ENCODE peak calls at places on chromosomes 7 and 10, in six cellular contexts. G is GM12891, C is HepG2, K is K562, U is GM12878, L is H1. M is an unnamed sample.

GRCh38 chr7:73451780-73452398 is 18.3 kb downstream of the FZD9 start:
- DNase-seq in G (no peak), C (peak), K (peak), U (peak), L (no peak), M (no peak)

GRCh38 chr10:42975005-42975493 is 101.8 kb upstream of the RET start:
- DNase-seq in G (no peak), C (no peak), K (no peak), U (no peak), L (no peak), M (no peak)

GRCh38 chr10:123165445-123166072 is 11.4 kb downstream of the BUB3 start:
- DNase-seq in G (no peak), C (no peak), K (no peak), U (no peak), L (no peak), M (no peak)

GRCh38 chr7:106736508-106737201 is 75.7 kb upstream of the CCDC71L start:
- DNase-seq in G (peak), C (peak), K (peak), U (peak), L (peak), M (no peak)

GRCh38 chr7:79272938-79273337 is 180.5 kb downstream of the MAGI2 start:
- DNase-seq in G (no peak), C (no peak), K (no peak), U (no peak), L (no peak), M (no peak)

GRCh38 chr10:79148452-79149344 is 79.9 kb downstream of the ZMIZ1 start:
- DNase-seq in G (no peak), C (no peak), K (peak), U (no peak), L (no peak), M (no peak)

GRCh38 chr10:7308826-7309225 is 102.0 kb downstream of the SFMBT2 start:
- DNase-seq in G (no peak), C (no peak), K (no peak), U (no peak), L (no peak), M (no peak)

GRCh38 chr7:140940866-140941265 is 16.1 kb upstream of the BRAF start:
- DNase-seq in G (no peak), C (no peak), K (no peak), U (no peak), L (no peak), M (no peak)

GRCh38 chr7:13240349-13240748 is 552.9 kb downstream of the ARL4A start:
- DNase-seq in G (no peak), C (no peak), K (no peak), U (no peak), L (no peak), M (no peak)

GRCh38 chr10:79029478-79030390 is 39.0 kb upstream of the ZMIZ1 start:
- DNase-seq in G (no peak), C (no peak), K (no peak), U (no peak), L (no peak), M (no peak)

GRCh38 chr7:38229386-38229785 is 44.0 kb downstream of the TARP start:
- DNase-seq in G (no peak), C (no peak), K (no peak), U (no peak), L (no peak), M (no peak)

GRCh38 chr10:96588601-96589419 is 2.0 kb upstream of the TM9SF3 start:
- DNase-seq in G (no peak), C (no peak), K (no peak), U (peak), L (no peak), M (no peak)

GRCh38 chr10:3527869-3528268 is 257.1 kb downstream of the KLF6 start:
- DNase-seq in G (no peak), C (no peak), K (no peak), U (no peak), L (no peak), M (no peak)

GRCh38 chr7:111744501-111745155 is 182.3 kb upstream of the IMMP2L start:
- DNase-seq in G (no peak), C (no peak), K (no peak), U (no peak), L (no peak), M (no peak)

GRCh38 chr10:131724891-131725735 is 175.7 kb upstream of the PPP2R2D start:
- DNase-seq in G (no peak), C (no peak), K (no peak), U (no peak), L (no peak), M (no peak)

GRCh38 chr7:122337011-122337410 is 32.5 kb upstream of the FEZF1 start:
- DNase-seq in G (no peak), C (no peak), K (no peak), U (no peak), L (no peak), M (no peak)

GRCh38 chr7:107075863-107076574 is 31.5 kb downstream of the PRKAR2B start:
- DNase-seq in G (no peak), C (no peak), K (no peak), U (no peak), L (no peak), M (no peak)

GRCh38 chr7:111953611-111954010 is 252.6 kb downstream of the DOCK4 start:
- DNase-seq in G (no peak), C (peak), K (no peak), U (peak), L (no peak), M (no peak)

GRCh38 chr10:96369890-96370574 is 11.2 kb upstream of the OPALIN start:
- DNase-seq in G (no peak), C (no peak), K (no peak), U (no peak), L (no peak), M (no peak)

GRCh38 chr7:27606270-27607209 is 56.1 kb downstream of the HIBADH start:
- DNase-seq in G (no peak), C (peak), K (no peak), U (no peak), L (no peak), M (no peak)

DNA sequence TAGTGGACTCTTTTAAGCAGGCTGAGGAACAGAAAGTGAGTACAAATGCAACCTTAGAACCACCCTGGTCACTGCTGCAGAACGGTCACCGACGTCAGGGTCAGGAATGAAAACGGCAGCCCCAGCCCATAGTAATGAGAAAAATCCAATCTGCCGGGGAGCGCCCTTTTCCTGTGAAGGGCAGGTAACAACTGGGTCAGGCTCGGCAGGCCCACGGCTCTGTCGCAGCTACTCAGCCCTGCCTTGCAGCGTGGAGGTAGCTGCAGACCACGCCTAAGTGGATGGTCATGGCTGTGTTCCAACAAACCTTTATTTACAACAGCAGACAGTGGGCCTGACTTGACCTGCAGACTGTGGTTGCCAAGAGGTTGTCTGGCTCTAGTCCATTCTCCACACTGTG is 563.2 kb downstream of the DNAJB6 start:
- DNase-seq in G (no peak), C (no peak), K (no peak), U (no peak), L (no peak), M (no peak)
- TF ChIP-seq TAF1 in G (no peak), C (no peak), K (no peak), U (no peak), L (no peak), M (no peak)

GRCh38 chr10:13302821-13303555 is 3.1 kb upstream of the PHYH start:
- DNase-seq in G (no peak), C (no peak), K (no peak), U (no peak), L (no peak), M (no peak)

GRCh38 chr10:13294784-13295183 is 5.1 kb downstream of the PHYH start:
- DNase-seq in G (no peak), C (no peak), K (no peak), U (no peak), L (no peak), M (no peak)

GRCh38 chr10:13298748-13299436 is 972 bp downstream of the PHYH start:
- DNase-seq in G (no peak), C (no peak), K (no peak), U (no peak), L (no peak), M (no peak)

GRCh38 chr10:13296476-13296875 is 3.4 kb downstream of the PHYH start:
- DNase-seq in G (no peak), C (no peak), K (no peak), U (no peak), L (no peak), M (no peak)

GRCh38 chr10:13299437-13300287 is at the start of gene PHYH:
- DNase-seq in G (peak), C (peak), K (peak), U (no peak), L (peak), M (peak)
- TF ChIP-seq POLR2A in G (peak), C (peak), K (peak), U (peak), L (peak), M (peak)

GRCh38 chr7:128217030-128217805 is 23.9 kb upstream of the LEP start:
- DNase-seq in G (no peak), C (no peak), K (peak), U (no peak), L (no peak), M (no peak)
- TF ChIP-seq TAF1 in G (no peak), C (no peak), K (no peak), U (no peak), L (no peak), M (no peak)

GRCh38 chr10:130407052-130407451 is 270.9 kb downstream of the GLRX3 start:
- DNase-seq in G (no peak), C (no peak), K (no peak), U (no peak), L (no peak), M (no peak)
- TF ChIP-seq POLR2A in G (no peak), C (no peak), K (no peak), U (no peak), L (no peak), M (no peak)

GRCh38 chr7:157032644-157033482 is 22.4 kb upstream of the MNX1 start:
- DNase-seq in G (no peak), C (no peak), K (no peak), U (no peak), L (no peak), M (no peak)
- TF ChIP-seq TAF1 in G (no peak), C (no peak), K (no peak), U (no peak), L (no peak), M (no peak)

DNA sequence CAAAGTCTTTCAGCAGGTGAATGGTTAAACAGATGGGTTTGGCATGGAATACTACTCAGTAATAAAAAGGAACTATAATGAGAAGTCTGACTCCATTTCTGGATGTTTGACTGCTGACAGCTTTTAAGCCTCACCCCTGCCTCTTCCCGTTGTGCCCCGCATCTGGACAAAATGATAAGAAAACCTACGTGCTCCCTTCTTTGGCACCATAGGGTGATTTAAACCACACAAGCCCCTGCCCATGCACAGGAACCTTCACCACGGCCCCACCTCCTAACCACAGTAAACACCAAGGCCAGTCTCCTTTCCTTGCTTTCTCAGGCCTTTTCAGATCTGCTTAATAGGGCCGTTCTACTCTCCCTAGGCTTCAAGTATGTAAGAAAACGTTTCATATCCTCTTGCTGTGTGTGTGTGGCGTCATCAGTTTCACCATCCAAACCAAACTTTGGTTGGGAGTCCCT is 47.1 kb upstream of the UBN2 start:
- DNase-seq in G (no peak), C (no peak), K (peak), U (no peak), L (no peak), M (no peak)
- TF ChIP-seq POLR2A in G (no peak), C (no peak), K (no peak), U (no peak), L (no peak), M (no peak)

M was measured in GM12892.